ENCODE peak calls at places on chromosomes 16 and 17, in six cellular contexts. One of them, this sample, is unnamed.

GRCh38 chr17:38511126-38512108 is 83.2 kb downstream of the ARHGAP23 start:
- DNase-seq in body of pancreas: no peak
- DNase-seq in SJSA1: no peak
- DNase-seq in pancreas: no peak
- DNase-seq in CD8-positive, alpha-beta T cell: no peak
- DNase-seq in colonic mucosa: no peak
- DNase-seq in this sample: peak; percentile 69

GRCh38 chr16:4988647-4989046 is 30.5 kb downstream of the SEC14L5 start:
- DNase-seq in body of pancreas: no peak
- DNase-seq in CD8-positive, alpha-beta T cell: no peak
- DNase-seq in SJSA1: no peak
- DNase-seq in pancreas: no peak
- DNase-seq in colonic mucosa: no peak
- DNase-seq in this sample: no peak

GRCh38 chr16:87384162-87384999 is 805 bp upstream of the FBXO31 start:
- DNase-seq in pancreas: no peak
- DNase-seq in colonic mucosa: peak; percentile 60
- DNase-seq in body of pancreas: peak; percentile 53
- DNase-seq in CD8-positive, alpha-beta T cell: no peak
- DNase-seq in SJSA1: no peak
- DNase-seq in this sample: no peak

GRCh38 chr16:47388705-47389104 is 72.2 kb downstream of the ITFG1 start:
- DNase-seq in colonic mucosa: no peak
- DNase-seq in pancreas: no peak
- DNase-seq in CD8-positive, alpha-beta T cell: no peak
- DNase-seq in body of pancreas: no peak
- DNase-seq in SJSA1: no peak
- DNase-seq in this sample: no peak

GRCh38 chr16:73753931-73754330 is 542.7 kb upstream of the PSMD7 start:
- DNase-seq in CD8-positive, alpha-beta T cell: no peak
- DNase-seq in SJSA1: no peak
- DNase-seq in pancreas: no peak
- DNase-seq in body of pancreas: no peak
- DNase-seq in colonic mucosa: no peak
- DNase-seq in this sample: no peak

GRCh38 chr16:11156401-11156800 is 99.6 kb downstream of the SOCS1 start:
- DNase-seq in colonic mucosa: no peak
- DNase-seq in SJSA1: no peak
- DNase-seq in pancreas: no peak
- DNase-seq in CD8-positive, alpha-beta T cell: no peak
- DNase-seq in body of pancreas: no peak
- DNase-seq in this sample: no peak

GRCh38 chr16:1950559-1950958 is 3.9 kb downstream of the RPL3L start:
- DNase-seq in SJSA1: no peak
- DNase-seq in body of pancreas: no peak
- DNase-seq in pancreas: no peak
- DNase-seq in colonic mucosa: no peak
- DNase-seq in CD8-positive, alpha-beta T cell: no peak
- DNase-seq in this sample: no peak

GRCh38 chr17:21375757-21376584 is at the start of gene KCNJ12:
- DNase-seq in pancreas: no peak
- DNase-seq in SJSA1: no peak
- DNase-seq in CD8-positive, alpha-beta T cell: no peak
- DNase-seq in colonic mucosa: no peak
- DNase-seq in body of pancreas: no peak
- DNase-seq in this sample: no peak

GRCh38 chr17:10875411-10875810 is 37.5 kb upstream of the PIRT start:
- DNase-seq in SJSA1: peak; percentile 6
- DNase-seq in pancreas: no peak
- DNase-seq in colonic mucosa: peak; percentile 26
- DNase-seq in body of pancreas: no peak
- DNase-seq in CD8-positive, alpha-beta T cell: no peak
- DNase-seq in this sample: peak; percentile 18

GRCh38 chr16:84785843-84786538 is 33.8 kb upstream of the CRISPLD2 start:
- DNase-seq in CD8-positive, alpha-beta T cell: no peak
- DNase-seq in pancreas: peak; percentile 72
- DNase-seq in colonic mucosa: peak; percentile 65
- DNase-seq in body of pancreas: peak; percentile 67
- DNase-seq in SJSA1: no peak
- DNase-seq in this sample: peak; percentile 73

GRCh38 chr17:18228176-18228682 is 2.8 kb downstream of the LLGL1 start:
- DNase-seq in pancreas: no peak
- DNase-seq in colonic mucosa: no peak
- DNase-seq in body of pancreas: no peak
- DNase-seq in CD8-positive, alpha-beta T cell: no peak
- DNase-seq in SJSA1: no peak
- DNase-seq in this sample: no peak

GRCh38 chr17:82973456-82974135 is 105.8 kb upstream of the METRNL start:
- DNase-seq in pancreas: no peak
- DNase-seq in CD8-positive, alpha-beta T cell: no peak
- DNase-seq in body of pancreas: no peak
- DNase-seq in SJSA1: no peak
- DNase-seq in colonic mucosa: no peak
- DNase-seq in this sample: no peak

GRCh38 chr16:1150511-1150982 is 2.4 kb upstream of the CACNA1H start:
- DNase-seq in body of pancreas: no peak
- DNase-seq in CD8-positive, alpha-beta T cell: no peak
- DNase-seq in pancreas: no peak
- DNase-seq in SJSA1: no peak
- DNase-seq in colonic mucosa: no peak
- DNase-seq in this sample: peak; percentile 59

GRCh38 chr17:63150994-63151464 is 185.0 kb downstream of the TANC2 start:
- DNase-seq in SJSA1: no peak
- DNase-seq in pancreas: no peak
- DNase-seq in CD8-positive, alpha-beta T cell: no peak
- DNase-seq in body of pancreas: no peak
- DNase-seq in colonic mucosa: no peak
- DNase-seq in this sample: peak; percentile 76

GRCh38 chr16:1509307-1510221 is 16.4 kb downstream of the TELO2 start:
- DNase-seq in SJSA1: no peak
- DNase-seq in pancreas: no peak
- DNase-seq in CD8-positive, alpha-beta T cell: no peak
- DNase-seq in body of pancreas: no peak
- DNase-seq in colonic mucosa: no peak
- DNase-seq in this sample: no peak

GRCh38 chr17:79513805-79514535 is 96.9 kb downstream of the RBFOX3 start:
- DNase-seq in pancreas: no peak
- DNase-seq in body of pancreas: no peak
- DNase-seq in colonic mucosa: no peak
- DNase-seq in CD8-positive, alpha-beta T cell: no peak
- DNase-seq in SJSA1: no peak
- DNase-seq in this sample: no peak

GRCh38 chr17:79923974-79924638 is 84.9 kb upstream of the CBX4 start:
- DNase-seq in body of pancreas: peak; percentile 54
- DNase-seq in SJSA1: peak; percentile 39
- DNase-seq in pancreas: peak; percentile 43
- DNase-seq in colonic mucosa: peak; percentile 83
- DNase-seq in CD8-positive, alpha-beta T cell: no peak
- DNase-seq in this sample: peak; percentile 85

GRCh38 chr17:74749262-74750038 is 1.0 kb downstream of the NHERF1 start:
- DNase-seq in SJSA1: peak; percentile 55
- DNase-seq in colonic mucosa: peak; percentile 63
- DNase-seq in body of pancreas: peak; percentile 52
- DNase-seq in pancreas: no peak
- DNase-seq in CD8-positive, alpha-beta T cell: no peak
- DNase-seq in this sample: peak; percentile 57

GRCh38 chr17:50209472-50210248 is 8.2 kb upstream of the COL1A1 start:
- DNase-seq in pancreas: peak; percentile 33
- DNase-seq in CD8-positive, alpha-beta T cell: no peak
- DNase-seq in colonic mucosa: peak; percentile 77
- DNase-seq in body of pancreas: peak; percentile 46
- DNase-seq in SJSA1: peak; percentile 99
- DNase-seq in this sample: peak; percentile 88

GRCh38 chr17:81865733-81866439 is 5.3 kb downstream of the ARHGDIA start:
- DNase-seq in pancreas: peak; percentile 98
- DNase-seq in CD8-positive, alpha-beta T cell: no peak
- DNase-seq in body of pancreas: peak; percentile 97
- DNase-seq in colonic mucosa: peak; percentile 97
- DNase-seq in SJSA1: peak; percentile 30
- DNase-seq in this sample: no peak

GRCh38 chr17:82551779-82552457 is 32.4 kb downstream of the FOXK2 start:
- DNase-seq in body of pancreas: peak; percentile 77
- DNase-seq in SJSA1: peak; percentile 66
- DNase-seq in pancreas: peak; percentile 76
- DNase-seq in colonic mucosa: peak; percentile 81
- DNase-seq in CD8-positive, alpha-beta T cell: peak; percentile 49
- DNase-seq in this sample: peak; percentile 88

GRCh38 chr17:42087736-42088705 is 10.3 kb downstream of the ZNF385C start:
- DNase-seq in CD8-positive, alpha-beta T cell: no peak
- DNase-seq in pancreas: no peak
- DNase-seq in body of pancreas: no peak
- DNase-seq in SJSA1: no peak
- DNase-seq in colonic mucosa: no peak
- DNase-seq in this sample: peak; percentile 55

GRCh38 chr17:49975531-49975930 is 6.5 kb downstream of the DLX4 start:
- DNase-seq in CD8-positive, alpha-beta T cell: no peak
- DNase-seq in pancreas: no peak
- DNase-seq in SJSA1: no peak
- DNase-seq in colonic mucosa: no peak
- DNase-seq in body of pancreas: no peak
- DNase-seq in this sample: peak; percentile 22

GRCh38 chr17:34154916-34155730 is 100.0 kb upstream of the CCL2 start:
- DNase-seq in pancreas: no peak
- DNase-seq in CD8-positive, alpha-beta T cell: no peak
- DNase-seq in SJSA1: no peak
- DNase-seq in colonic mucosa: no peak
- DNase-seq in body of pancreas: no peak
- DNase-seq in this sample: no peak

GRCh38 chr16:27179500-27180072 is 23.7 kb upstream of the KDM8 start:
- DNase-seq in body of pancreas: peak; percentile 93
- DNase-seq in CD8-positive, alpha-beta T cell: peak; percentile 79
- DNase-seq in SJSA1: peak; percentile 31
- DNase-seq in colonic mucosa: peak; percentile 93
- DNase-seq in pancreas: peak; percentile 89
- DNase-seq in this sample: peak; percentile 77

GRCh38 chr17:59001158-59001814 is 105.4 kb downstream of the TRIM37 start:
- DNase-seq in body of pancreas: peak; percentile 26
- DNase-seq in colonic mucosa: peak; percentile 24
- DNase-seq in CD8-positive, alpha-beta T cell: peak; percentile 35
- DNase-seq in pancreas: no peak
- DNase-seq in SJSA1: peak; percentile 97
- DNase-seq in this sample: peak; percentile 2

GRCh38 chr16:84489141-84489540 is 15.3 kb downstream of the MEAK7 start:
- DNase-seq in pancreas: no peak
- DNase-seq in body of pancreas: no peak
- DNase-seq in CD8-positive, alpha-beta T cell: no peak
- DNase-seq in SJSA1: no peak
- DNase-seq in colonic mucosa: peak; percentile 5
- DNase-seq in this sample: no peak

GRCh38 chr16:3876695-3877094 is 3.8 kb downstream of the CREBBP start:
- DNase-seq in body of pancreas: no peak
- DNase-seq in CD8-positive, alpha-beta T cell: no peak
- DNase-seq in SJSA1: no peak
- DNase-seq in colonic mucosa: no peak
- DNase-seq in pancreas: no peak
- DNase-seq in this sample: no peak

GRCh38 chr16:30541502-30542329 is 7.1 kb upstream of the ZNF747 start:
- DNase-seq in colonic mucosa: peak; percentile 77
- DNase-seq in body of pancreas: no peak
- DNase-seq in CD8-positive, alpha-beta T cell: no peak
- DNase-seq in SJSA1: peak; percentile 12
- DNase-seq in pancreas: no peak
- DNase-seq in this sample: peak; percentile 29
- H3K4me1 ChIP-seq in colonic mucosa: peaks cover 6% of the 10 kb centered on the region
- H3K4me1 ChIP-seq in body of pancreas: peaks cover 31% of the 10 kb centered on the region
- H3K4me1 ChIP-seq in CD8-positive, alpha-beta T cell: no peaks in the 10 kb centered on the region
- H3K4me1 ChIP-seq in SJSA1: peaks cover 5% of the 10 kb centered on the region
- H3K4me1 ChIP-seq in pancreas: peaks cover 9% of the 10 kb centered on the region
- H3K4me1 ChIP-seq in this sample: peaks cover 8% of the 10 kb centered on the region

GRCh38 chr16:17457513-17457912 is 13.2 kb downstream of the XYLT1 start:
- DNase-seq in pancreas: no peak
- DNase-seq in colonic mucosa: no peak
- DNase-seq in CD8-positive, alpha-beta T cell: no peak
- DNase-seq in body of pancreas: no peak
- DNase-seq in SJSA1: no peak
- DNase-seq in this sample: no peak

GRCh38 chr16:17459903-17460521 is 10.7 kb downstream of the XYLT1 start:
- DNase-seq in body of pancreas: no peak
- DNase-seq in CD8-positive, alpha-beta T cell: no peak
- DNase-seq in SJSA1: no peak
- DNase-seq in colonic mucosa: no peak
- DNase-seq in pancreas: no peak
- DNase-seq in this sample: no peak

GRCh38 chr16:17454331-17454730 is 16.4 kb downstream of the XYLT1 start:
- DNase-seq in colonic mucosa: no peak
- DNase-seq in CD8-positive, alpha-beta T cell: no peak
- DNase-seq in pancreas: no peak
- DNase-seq in body of pancreas: no peak
- DNase-seq in SJSA1: no peak
- DNase-seq in this sample: no peak

GRCh38 chr16:17460890-17461289 is 9.9 kb downstream of the XYLT1 start:
- DNase-seq in CD8-positive, alpha-beta T cell: no peak
- DNase-seq in pancreas: no peak
- DNase-seq in SJSA1: no peak
- DNase-seq in colonic mucosa: no peak
- DNase-seq in body of pancreas: no peak
- DNase-seq in this sample: no peak

GRCh38 chr16:17457997-17458396 is 12.8 kb downstream of the XYLT1 start:
- DNase-seq in pancreas: no peak
- DNase-seq in CD8-positive, alpha-beta T cell: no peak
- DNase-seq in SJSA1: no peak
- DNase-seq in colonic mucosa: no peak
- DNase-seq in body of pancreas: no peak
- DNase-seq in this sample: no peak
- H3K4me1 ChIP-seq in pancreas: peaks cover 4% of the 10 kb centered on the region
- H3K4me1 ChIP-seq in CD8-positive, alpha-beta T cell: peaks cover 10% of the 10 kb centered on the region
- H3K4me1 ChIP-seq in SJSA1: no peaks in the 10 kb centered on the region
- H3K4me1 ChIP-seq in colonic mucosa: no peaks in the 10 kb centered on the region
- H3K4me1 ChIP-seq in body of pancreas: no peaks in the 10 kb centered on the region
- H3K4me1 ChIP-seq in this sample: no peaks in the 10 kb centered on the region

GRCh38 chr17:77377836-77378235 is 237.1 kb downstream of the SEC14L1 start:
- DNase-seq in SJSA1: no peak
- DNase-seq in CD8-positive, alpha-beta T cell: no peak
- DNase-seq in pancreas: no peak
- DNase-seq in colonic mucosa: no peak
- DNase-seq in body of pancreas: no peak
- DNase-seq in this sample: no peak
- H3K4me1 ChIP-seq in SJSA1: peaks cover 45% of the 10 kb centered on the region
- H3K4me1 ChIP-seq in CD8-positive, alpha-beta T cell: peaks cover 81% of the 10 kb centered on the region
- H3K4me1 ChIP-seq in pancreas: peaks cover 30% of the 10 kb centered on the region
- H3K4me1 ChIP-seq in colonic mucosa: peaks cover 8% of the 10 kb centered on the region
- H3K4me1 ChIP-seq in body of pancreas: peaks cover 95% of the 10 kb centered on the region
- H3K4me1 ChIP-seq in this sample: peaks cover 63% of the 10 kb centered on the region

DNA sequence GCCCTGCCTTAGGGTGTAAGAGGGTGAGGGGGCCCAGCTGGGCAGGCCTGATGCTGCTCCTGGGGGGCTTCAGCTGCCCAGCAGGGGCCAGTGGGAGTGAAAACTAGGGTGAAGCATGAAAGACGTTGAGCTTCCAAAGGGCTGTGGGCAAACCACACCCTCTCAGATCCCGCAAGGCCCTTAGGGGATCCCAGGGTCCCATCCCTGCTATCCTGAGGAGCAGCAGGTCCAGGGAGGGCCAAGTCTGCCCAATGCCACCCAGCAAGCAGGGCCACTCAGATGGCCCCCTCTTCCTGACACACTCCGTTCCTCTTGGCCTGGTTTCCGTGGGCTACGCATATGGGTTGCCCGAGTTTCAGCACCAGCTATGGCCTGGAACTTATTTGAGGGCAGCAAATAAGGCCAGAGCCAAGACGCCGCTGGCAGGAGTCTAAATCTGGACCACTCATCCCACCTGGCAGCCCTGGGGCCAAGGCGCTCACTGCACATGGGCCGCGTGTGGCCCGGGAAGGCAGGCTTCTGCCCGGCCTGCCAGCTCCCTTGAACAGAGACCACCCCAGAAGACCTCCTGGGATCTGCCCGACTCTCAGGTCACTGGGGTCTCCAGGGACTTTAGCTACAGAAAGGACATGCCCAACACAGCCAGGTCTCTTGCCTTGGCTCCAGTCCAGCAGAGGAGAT is 4.2 kb downstream of the ATP2A3 start:
- DNase-seq in body of pancreas: no peak
- DNase-seq in pancreas: no peak
- DNase-seq in colonic mucosa: no peak
- DNase-seq in CD8-positive, alpha-beta T cell: no peak
- DNase-seq in SJSA1: no peak
- DNase-seq in this sample: no peak
- H3K4me1 ChIP-seq in body of pancreas: peaks cover 54% of the 10 kb centered on the region
- H3K4me1 ChIP-seq in pancreas: peaks cover 3% of the 10 kb centered on the region
- H3K4me1 ChIP-seq in colonic mucosa: peaks cover 33% of the 10 kb centered on the region
- H3K4me1 ChIP-seq in CD8-positive, alpha-beta T cell: peaks cover 69% of the 10 kb centered on the region
- H3K4me1 ChIP-seq in SJSA1: peaks cover 25% of the 10 kb centered on the region
- H3K4me1 ChIP-seq in this sample: peaks cover 64% of the 10 kb centered on the region